ENCODE peak calls at places on chromosomes 5 and 9, in four cellular contexts. F, M, V and Z are unnamed samples.

GRCh38 chr9:124269556-124269955 is 11.8 kb downstream of the NEK6 start:
- DNase-seq in V (no peak), M (no peak), F (no peak), Z (no peak)

GRCh38 chr9:128764361-128764760 is 7.4 kb downstream of the ZER1 start:
- DNase-seq in V (no peak), F (no peak), M (no peak), Z (no peak)

GRCh38 chr5:96292582-96293247 is 140.3 kb downstream of the PCSK1 start:
- DNase-seq in V (no peak), M (peak), F (peak), Z (peak)

GRCh38 chr5:174313615-174314014 is 268.1 kb downstream of the NSG2 start:
- DNase-seq in M (no peak), V (no peak), F (no peak), Z (no peak)

GRCh38 chr5:71836084-71836483 is 117.0 kb downstream of the CARTPT start:
- DNase-seq in M (peak), F (peak), V (no peak), Z (peak)

GRCh38 chr9:34500623-34501267 is 22.0 kb downstream of the ENHO start:
- DNase-seq in M (peak), V (no peak), F (peak), Z (peak)

GRCh38 chr5:55456216-55456895 is 78.4 kb downstream of the PLPP1 start:
- DNase-seq in M (peak), V (no peak), F (peak), Z (peak)

GRCh38 chr5:34014614-34015013 is 6.8 kb upstream of the AMACR start:
- DNase-seq in M (no peak), V (no peak), F (no peak), Z (no peak)

GRCh38 chr5:141493500-141494422 is 4.9 kb downstream of the PCDHGC5 start:
- DNase-seq in V (no peak), F (peak), M (peak), Z (no peak)

GRCh38 chr9:133323991-133324703 is 11.8 kb downstream of the SURF6 start:
- DNase-seq in F (no peak), M (no peak), V (no peak), Z (no peak)

GRCh38 chr5:66057239-66057638 is 86.9 kb upstream of the SREK1 start:
- DNase-seq in V (no peak), M (no peak), F (no peak), Z (no peak)

GRCh38 chr5:139394654-139395566 is at the start of gene PROB1:
- DNase-seq in M (no peak), V (peak), F (no peak), Z (no peak)

GRCh38 chr9:124852829-124853531 is at the start of gene WDR38:
- DNase-seq in F (peak), M (peak), V (no peak), Z (peak)

GRCh38 chr5:172766287-172767104 is 4.5 kb downstream of the DUSP1 start:
- DNase-seq in M (peak), V (no peak), F (peak), Z (peak)

GRCh38 chr5:52870448-52870847 is 82.7 kb downstream of the ITGA1 start:
- DNase-seq in V (no peak), M (peak), F (no peak), Z (peak)

GRCh38 chr5:139124774-139125391 is 73.3 kb downstream of the SIL1 start:
- DNase-seq in V (no peak), M (no peak), F (no peak), Z (no peak)

GRCh38 chr5:66713998-66714397 is 117.8 kb downstream of the MAST4 start:
- DNase-seq in F (no peak), M (peak), V (no peak), Z (no peak)

GRCh38 chr5:14270212-14270702 is 127.1 kb downstream of the TRIO start:
- DNase-seq in F (peak), M (peak), V (no peak), Z (peak)

GRCh38 chr9:95773061-95773433 is 102.4 kb upstream of the ERCC6L2 start:
- DNase-seq in F (no peak), M (no peak), V (no peak), Z (no peak)